ENCODE peak calls at places on chromosomes 13 and 19, in ten cellular contexts. V is stomach, O is transverse colon, A is uterus, T is breast epithelium, J is Peyer's patch, R is A549, M is adrenal gland, K is body of pancreas, Z is tibial nerve. L is an unnamed sample.

GRCh38 chr13:28463481-28463880 is 31.4 kb downstream of the FLT1 start:
- DNase-seq in O (no peak), T (no peak), V (no peak), K (no peak), R (no peak), J (no peak), Z (no peak), M (no peak), A (no peak), L (no peak)

GRCh38 chr19:2282062-2282861 is at the start of gene PEAK3:
- DNase-seq in M (peak; percentile 73), R (no peak), Z (peak; percentile 41), T (no peak), V (peak; percentile 67), O (peak; percentile 79), A (peak; percentile 51), K (peak; percentile 54), J (peak; percentile 91), L (peak; percentile 66)

GRCh38 chr13:70630247-70630646 is 522.0 kb upstream of the KLHL1 start:
- DNase-seq in K (no peak), M (no peak), J (no peak), V (no peak), A (no peak), R (no peak), O (no peak), Z (no peak), T (no peak), L (no peak)

GRCh38 chr19:30381366-30381765 is 9.2 kb downstream of the ZNF536 start:
- DNase-seq in M (no peak), V (peak; percentile 1), R (no peak), J (no peak), A (no peak), O (no peak), K (no peak), Z (no peak), T (no peak), L (peak; percentile 54)

GRCh38 chr19:21463449-21464105 is 41.8 kb upstream of the ZNF429 start:
- DNase-seq in T (peak; percentile 41), O (peak; percentile 17), M (peak; percentile 77), K (peak; percentile 88), Z (no peak), A (no peak), R (no peak), V (peak; percentile 41), J (peak; percentile 35), L (peak; percentile 70)

GRCh38 chr19:19514881-19515763 is at the start of gene TSSK6:
- DNase-seq in O (no peak), A (no peak), T (no peak), M (no peak), K (no peak), Z (no peak), R (peak; percentile 61), V (no peak), J (no peak), L (no peak)

GRCh38 chr19:30344446-30345425 is 27.4 kb upstream of the ZNF536 start:
- DNase-seq in T (no peak), V (no peak), M (no peak), R (no peak), O (no peak), A (no peak), Z (no peak), J (no peak), K (no peak), L (peak; percentile 56)

GRCh38 chr19:8566855-8567254 is 10.4 kb downstream of the MYO1F start:
- DNase-seq in K (no peak), T (no peak), A (no peak), M (no peak), Z (no peak), V (no peak), R (no peak), O (no peak), J (no peak), L (no peak)

GRCh38 chr13:24910502-24911134 is 146.6 kb downstream of the RNF17 start:
- DNase-seq in T (no peak), J (no peak), V (no peak), Z (no peak), O (peak; percentile 54), M (no peak), K (no peak), R (no peak), A (no peak), L (no peak)

GRCh38 chr13:72890546-72890945 is 108.6 kb downstream of the PIBF1 start:
- DNase-seq in M (no peak), R (no peak), O (no peak), V (no peak), Z (no peak), T (no peak), J (no peak), K (no peak), A (no peak), L (no peak)

GRCh38 chr13:40221131-40221459 is 445.3 kb downstream of the FOXO1 start:
- DNase-seq in O (no peak), T (peak; percentile 35), K (no peak), J (no peak), A (no peak), R (no peak), M (no peak), V (no peak), Z (no peak), L (no peak)

DNA sequence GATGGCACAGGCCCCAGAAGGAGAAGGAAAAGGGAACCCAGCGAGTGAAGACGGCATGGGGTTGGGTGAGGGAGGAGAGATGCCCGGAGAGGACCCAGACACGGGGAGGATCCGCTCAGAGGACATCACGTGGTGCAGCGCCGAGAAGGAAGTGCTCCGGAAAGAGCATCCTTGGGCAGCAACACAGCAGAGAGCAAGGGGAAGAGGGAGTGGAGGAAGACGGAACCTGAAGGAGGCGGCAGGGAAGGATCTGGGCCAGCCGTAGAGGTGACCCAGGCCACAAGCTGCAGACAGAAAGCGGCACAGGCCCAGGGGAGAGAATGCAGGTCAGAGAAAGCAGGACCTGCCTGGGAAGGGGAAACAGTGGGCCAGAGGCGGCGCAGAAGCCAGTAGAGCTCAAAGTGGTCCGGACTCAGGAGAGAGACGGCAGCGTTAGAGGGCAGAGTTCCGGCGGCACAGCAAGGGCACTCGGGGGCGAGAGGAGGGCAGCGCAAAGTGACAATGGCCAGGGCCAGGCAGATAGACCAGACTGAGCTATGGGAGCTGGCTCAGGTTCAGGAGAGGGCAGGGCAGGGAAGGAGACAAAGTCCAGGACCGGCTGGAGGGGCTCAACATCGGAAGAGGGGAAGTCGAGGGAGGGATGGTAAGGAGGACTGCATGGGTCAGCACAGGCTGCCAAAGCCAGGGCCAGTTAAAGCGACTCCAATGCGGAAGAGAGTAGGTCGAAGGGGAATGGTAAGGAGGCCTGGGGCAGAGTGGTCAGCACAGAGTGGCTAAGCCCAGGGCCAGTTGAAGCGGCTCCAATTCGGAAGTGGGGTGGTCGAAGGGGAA is 990 bp downstream of the PPP1R12C start:
- DNase-seq in T (peak; percentile 44), V (peak; percentile 43), R (peak; percentile 91), Z (no peak), J (peak; percentile 79), K (peak; percentile 43), M (peak; percentile 78), O (peak; percentile 69), A (peak; percentile 73), L (peak; percentile 69)
- TF ChIP-seq CTCF in T (no peak), V (no peak), R (no peak), Z (no peak), J (no peak), K (no peak), M (no peak), O (no peak), A (no peak), L (no peak)

DNA sequence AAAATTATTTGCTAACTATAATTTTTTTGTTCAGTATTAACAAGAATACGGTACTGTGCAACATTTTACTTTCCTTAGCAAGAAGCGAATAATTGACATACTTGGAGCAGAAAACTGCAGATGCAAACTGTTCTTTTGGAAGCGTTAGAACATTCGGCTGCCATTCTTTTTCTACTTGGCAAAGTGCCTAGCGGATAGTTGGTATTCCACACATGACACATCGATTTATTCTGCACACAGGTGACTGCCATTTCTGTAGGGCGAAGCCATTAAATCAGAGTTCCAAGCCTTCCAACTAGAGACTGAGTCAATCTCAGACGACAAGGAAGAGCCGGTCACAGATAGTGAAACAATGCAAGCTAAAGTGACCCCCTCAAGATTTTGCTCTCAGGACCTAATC is 117.4 kb downstream of the TRPC4 start:
- DNase-seq in R (no peak), Z (no peak), J (no peak), T (no peak), V (no peak), O (no peak), A (no peak), M (no peak), K (no peak), L (no peak)
- H3K4me3 ChIP-seq in R (no peak overlapping the region), Z (no peak overlapping the region), J (no peak overlapping the region), T (no peak overlapping the region), V (no peak overlapping the region), O (no peak overlapping the region), A (no peak overlapping the region), M (no peak overlapping the region), K (no peak overlapping the region), L (no peak overlapping the region)

DNA sequence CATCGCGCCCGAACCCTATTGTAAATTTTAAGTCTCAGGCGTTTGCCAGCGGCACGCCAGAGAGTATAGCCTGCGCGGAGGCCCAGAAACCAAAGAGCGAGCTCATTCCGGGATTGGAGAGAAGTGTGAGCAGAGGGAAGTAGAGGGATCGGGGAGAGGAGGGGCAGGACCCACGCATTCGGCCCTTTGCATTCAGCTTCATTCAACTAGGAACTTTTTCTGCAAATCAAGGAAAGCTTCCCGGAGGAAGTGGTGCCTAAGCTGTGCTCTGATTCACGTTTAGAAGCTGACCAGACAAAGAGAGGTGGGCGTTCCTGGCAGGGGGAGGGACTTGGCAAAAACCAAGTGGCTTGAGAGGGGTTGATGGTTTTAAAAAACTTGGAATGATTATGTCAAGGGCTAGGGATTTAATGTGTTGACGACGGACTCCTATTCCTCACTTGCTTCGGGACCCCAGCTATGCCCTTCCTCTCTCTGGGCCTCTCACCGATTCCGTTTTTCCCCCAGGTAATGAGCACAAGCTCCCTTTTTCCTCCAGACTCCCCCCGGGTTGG is 858 bp upstream of the PRMT1 start:
- DNase-seq in R (peak; percentile 91), Z (peak; percentile 69), T (no peak), V (peak; percentile 84), J (peak; percentile 81), K (peak; percentile 88), A (peak; percentile 93), M (peak; percentile 91), O (peak; percentile 90), L (peak; percentile 84)
- TF ChIP-seq POLR2A in R (peak; percentile 69), Z (no peak), T (no peak), V (no peak), J (peak; percentile 66), K (peak; percentile 50), A (peak; percentile 9), M (no peak), O (no peak), L (no peak)

DNA sequence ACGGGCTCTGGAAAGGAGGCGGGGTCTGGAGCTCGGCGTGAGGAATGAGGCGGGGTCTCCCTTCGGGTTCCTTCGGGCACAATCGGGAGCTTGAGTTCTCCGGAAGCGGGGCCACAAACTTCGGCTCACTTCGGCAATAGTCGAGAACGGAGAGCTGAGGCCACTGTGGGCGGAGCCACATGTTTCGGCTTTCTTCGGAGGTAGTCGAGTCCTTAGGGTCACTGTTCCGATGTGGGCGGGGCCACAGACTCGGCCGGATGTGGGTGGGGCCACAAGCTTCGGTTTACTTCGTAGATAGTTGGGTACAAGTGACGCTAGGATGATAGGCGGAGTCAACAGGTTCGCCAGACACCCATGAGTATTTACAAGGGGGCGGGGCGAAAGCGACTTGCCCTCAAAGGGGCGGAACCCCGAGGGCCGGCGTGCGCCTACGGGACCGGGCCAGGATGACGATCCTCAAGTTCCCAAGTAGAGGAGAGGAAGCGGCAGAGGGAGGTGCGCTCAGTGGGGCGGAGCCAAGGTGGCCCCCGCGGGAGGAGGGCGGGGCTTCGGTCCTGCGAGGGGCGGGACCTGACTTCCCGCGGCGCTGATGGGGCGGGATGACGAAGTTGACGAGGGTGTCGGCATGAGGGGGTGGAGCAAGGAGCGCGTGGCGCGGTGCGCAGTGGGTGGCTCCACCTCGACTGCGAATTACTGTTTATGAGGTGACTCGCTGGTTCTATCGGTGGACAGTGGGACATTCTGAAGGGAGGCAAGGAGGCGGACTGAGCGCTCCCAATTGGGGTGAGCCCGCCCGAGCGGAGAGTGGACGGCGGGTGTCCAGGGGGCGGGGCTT is 505 bp upstream of the MBOAT7 start:
- DNase-seq in Z (peak; percentile 100), V (peak; percentile 100), O (peak; percentile 100), A (peak; percentile 100), R (peak; percentile 96), K (peak; percentile 100), J (peak; percentile 100), T (peak; percentile 100), M (peak; percentile 100), L (peak; percentile 100)
- TF ChIP-seq CTCF in Z (peak; percentile 11), V (no peak), O (no peak), A (no peak), R (no peak), K (no peak), J (no peak), T (no peak), M (no peak), L (no peak)